ENCODE peak calls at places on chromosomes 3 and 15, in seven cellular contexts. A is GM23248, T is GM23338, D is hepatocyte, P is PC-3, B is HCT116, U is PC-9. C is an unnamed sample.

GRCh38 chr15:63439536-63440264 is 58.1 kb upstream of the CA12 start:
- DNase-seq in A (peak; percentile 76), T (no peak), D (no peak), P (peak; percentile 67), B (no peak), U (no peak), C (no peak)

GRCh38 chr15:86201313-86202008 is 121.8 kb downstream of the AGBL1 start:
- DNase-seq in A (no peak), T (peak; percentile 5), D (no peak), P (no peak), B (no peak), U (no peak), C (no peak)

GRCh38 chr3:165256554-165256953 is 60.4 kb upstream of the SLITRK3 start:
- DNase-seq in A (no peak), T (no peak), D (no peak), P (peak; percentile 31), B (no peak), U (no peak), C (peak; percentile 21)

GRCh38 chr3:39378092-39378491 is 5.1 kb upstream of the SLC25A38 start:
- DNase-seq in A (peak; percentile 43), T (peak; percentile 92), D (peak; percentile 79), P (peak; percentile 78), B (peak; percentile 45), U (no peak), C (peak; percentile 77)

GRCh38 chr15:74228723-74229081 is 7.4 kb upstream of the CCDC33 start:
- DNase-seq in A (no peak), T (peak; percentile 62), D (peak; percentile 51), P (no peak), B (no peak), U (no peak), C (no peak)

GRCh38 chr3:171704002-171704401 is 106.3 kb downstream of the PLD1 start:
- DNase-seq in A (peak; percentile 61), T (peak; percentile 74), D (no peak), P (peak; percentile 76), B (peak; percentile 28), U (no peak), C (peak; percentile 72)

GRCh38 chr3:159762981-159763465 is 225.6 kb upstream of the IL12A start:
- DNase-seq in A (peak; percentile 95), T (peak; percentile 69), D (peak; percentile 79), P (peak; percentile 78), B (no peak), U (peak; percentile 79), C (peak; percentile 19)

GRCh38 chr3:189908646-189909045 is 212.1 kb downstream of the P3H2 start:
- DNase-seq in A (peak; percentile 72), T (no peak), D (no peak), P (peak; percentile 97), B (no peak), U (peak; percentile 77), C (no peak)

GRCh38 chr3:134754768-134755559 is 40.1 kb upstream of the EPHB1 start:
- DNase-seq in A (peak; percentile 70), T (peak; percentile 76), D (peak; percentile 61), P (peak; percentile 61), B (peak; percentile 10), U (no peak), C (peak; percentile 34)

GRCh38 chr15:74312445-74313007 is 54.9 kb downstream of the CYP11A1 start:
- DNase-seq in A (no peak), T (no peak), D (no peak), P (no peak), B (no peak), U (no peak), C (no peak)

GRCh38 chr3:50380375-50381085 is 21.2 kb upstream of the TMEM115 start:
- DNase-seq in A (no peak), T (no peak), D (no peak), P (no peak), B (no peak), U (no peak), C (no peak)

GRCh38 chr3:58035512-58035867 is 27.3 kb downstream of the FLNB start:
- DNase-seq in A (peak; percentile 76), T (no peak), D (no peak), P (no peak), B (no peak), U (no peak), C (no peak)

GRCh38 chr3:58038675-58039302 is 30.6 kb downstream of the FLNB start:
- DNase-seq in A (peak; percentile 29), T (no peak), D (no peak), P (peak; percentile 37), B (no peak), U (no peak), C (no peak)

GRCh38 chr3:58039609-58040008 is 31.4 kb downstream of the FLNB start:
- DNase-seq in A (no peak), T (no peak), D (no peak), P (no peak), B (no peak), U (no peak), C (no peak)

GRCh38 chr3:58036287-58037032 is 28.2 kb downstream of the FLNB start:
- DNase-seq in A (peak; percentile 31), T (peak; percentile 33), D (no peak), P (no peak), B (no peak), U (no peak), C (no peak)

DNA sequence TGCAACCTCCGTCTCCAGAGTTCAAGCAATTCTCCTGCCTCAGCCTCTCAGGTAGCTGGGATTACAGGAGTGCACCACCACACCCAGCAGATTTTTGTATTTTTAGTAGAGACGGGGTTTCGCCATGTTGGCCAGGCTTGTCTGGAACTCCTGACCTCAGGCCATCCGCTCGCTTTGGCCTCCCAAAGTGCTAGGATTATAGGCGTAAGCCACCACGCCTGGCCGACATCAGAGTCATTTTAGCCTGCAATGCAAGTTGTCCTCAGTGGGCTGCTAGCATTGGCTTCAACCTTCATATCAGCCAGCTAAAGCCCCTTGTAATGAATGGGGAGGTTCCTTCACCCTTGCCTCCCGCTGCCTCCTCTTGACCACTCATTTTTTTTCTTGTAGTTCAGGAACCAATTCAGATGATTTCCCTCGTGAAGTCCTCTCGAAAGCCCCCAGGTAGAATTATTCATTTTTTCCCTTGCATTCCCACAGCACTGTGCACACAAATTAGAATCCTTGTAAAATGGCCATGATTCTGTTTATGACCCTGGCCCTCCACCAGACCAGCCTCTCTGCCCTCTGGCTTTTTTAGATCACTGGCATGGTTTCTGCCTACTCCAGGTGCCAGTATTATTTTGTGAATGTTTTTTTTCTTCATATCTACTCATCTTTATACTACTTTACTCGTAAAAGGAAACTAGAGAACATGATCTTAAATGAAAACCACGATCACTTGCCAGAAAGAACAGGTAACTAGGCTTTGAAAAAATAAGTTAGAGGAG is 29.1 kb downstream of the FLNB start:
- DNase-seq in A (no peak), T (no peak), D (no peak), P (no peak), B (no peak), U (no peak), C (no peak)
- H3K79me2 ChIP-seq in A (peaks cover 100% of the 10 kb centered on the region), T (peaks cover 91% of the 10 kb centered on the region), D (peaks cover 99% of the 10 kb centered on the region), P (peaks cover 100% of the 10 kb centered on the region), B (peaks cover 93% of the 10 kb centered on the region), U (peaks cover 100% of the 10 kb centered on the region), C (no peaks in the 10 kb centered on the region)

GRCh38 chr15:71586463-71586862 is 223.9 kb upstream of the NR2E3 start:
- DNase-seq in A (no peak), T (no peak), D (no peak), P (no peak), B (no peak), U (no peak), C (no peak)

GRCh38 chr15:71592186-71592585 is 218.2 kb upstream of the NR2E3 start:
- DNase-seq in A (no peak), T (no peak), D (no peak), P (no peak), B (no peak), U (no peak), C (no peak)

GRCh38 chr15:71585159-71585558 is 225.2 kb upstream of the NR2E3 start:
- DNase-seq in A (no peak), T (no peak), D (no peak), P (no peak), B (no peak), U (no peak), C (no peak)

GRCh38 chr15:71591057-71591456 is 219.3 kb upstream of the NR2E3 start:
- DNase-seq in A (no peak), T (peak; percentile 58), D (no peak), P (peak; percentile 27), B (no peak), U (no peak), C (no peak)

DNA sequence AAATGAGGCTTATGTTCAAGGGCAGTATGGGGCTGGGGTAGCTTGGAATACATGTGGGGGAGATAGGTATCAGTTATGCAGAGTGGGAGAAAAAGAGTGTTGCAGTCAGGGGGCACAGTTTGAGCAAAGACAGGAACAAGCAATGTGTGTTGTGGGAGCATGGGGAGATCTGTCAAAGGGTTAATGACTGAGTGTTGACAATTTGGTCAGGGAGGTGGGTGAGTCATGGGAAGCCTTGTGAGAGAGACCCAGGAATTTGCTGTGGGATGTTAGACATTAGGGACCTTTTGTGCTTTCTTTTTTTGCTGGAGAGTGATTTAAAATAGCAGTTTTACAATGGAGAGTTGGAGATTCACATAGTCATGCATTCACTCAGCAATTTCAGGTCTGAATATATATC is 221.6 kb upstream of the NR2E3 start:
- DNase-seq in A (peak; percentile 58), T (peak; percentile 35), D (no peak), P (peak; percentile 77), B (no peak), U (no peak), C (no peak)
- H3K9me2 ChIP-seq in A (no peaks in the 10 kb centered on the region), T (no peaks in the 10 kb centered on the region), D (no peaks in the 10 kb centered on the region), P (no peaks in the 10 kb centered on the region), B (peaks cover 2% of the 10 kb centered on the region), U (no peaks in the 10 kb centered on the region), C (no peaks in the 10 kb centered on the region)

DNA sequence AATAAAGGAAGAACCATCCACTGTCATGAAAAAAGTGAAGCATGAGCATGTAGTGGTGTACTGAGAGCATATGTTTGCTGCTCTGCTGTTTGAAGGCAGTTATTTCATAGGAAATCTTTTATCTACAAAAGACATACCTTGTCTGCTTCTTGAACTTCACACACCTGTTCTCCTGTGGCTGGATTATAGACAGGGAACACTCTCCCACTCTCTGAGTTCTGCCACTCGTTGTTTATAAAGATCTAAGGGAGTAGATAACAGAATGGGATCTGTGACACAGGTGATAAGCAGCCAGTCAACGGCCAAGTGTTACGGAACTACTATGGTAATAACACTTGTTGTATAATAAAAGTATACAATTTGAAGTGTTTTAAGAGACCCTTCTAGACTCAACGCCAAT is 51.5 kb downstream of the ALDH1A2 start:
- DNase-seq in A (no peak), T (no peak), D (no peak), P (no peak), B (no peak), U (no peak), C (no peak)
- TF ChIP-seq EZH2 in A (no peak), T (no peak), D (no peak), P (no peak), B (no peak), U (no peak), C (no peak)

DNA sequence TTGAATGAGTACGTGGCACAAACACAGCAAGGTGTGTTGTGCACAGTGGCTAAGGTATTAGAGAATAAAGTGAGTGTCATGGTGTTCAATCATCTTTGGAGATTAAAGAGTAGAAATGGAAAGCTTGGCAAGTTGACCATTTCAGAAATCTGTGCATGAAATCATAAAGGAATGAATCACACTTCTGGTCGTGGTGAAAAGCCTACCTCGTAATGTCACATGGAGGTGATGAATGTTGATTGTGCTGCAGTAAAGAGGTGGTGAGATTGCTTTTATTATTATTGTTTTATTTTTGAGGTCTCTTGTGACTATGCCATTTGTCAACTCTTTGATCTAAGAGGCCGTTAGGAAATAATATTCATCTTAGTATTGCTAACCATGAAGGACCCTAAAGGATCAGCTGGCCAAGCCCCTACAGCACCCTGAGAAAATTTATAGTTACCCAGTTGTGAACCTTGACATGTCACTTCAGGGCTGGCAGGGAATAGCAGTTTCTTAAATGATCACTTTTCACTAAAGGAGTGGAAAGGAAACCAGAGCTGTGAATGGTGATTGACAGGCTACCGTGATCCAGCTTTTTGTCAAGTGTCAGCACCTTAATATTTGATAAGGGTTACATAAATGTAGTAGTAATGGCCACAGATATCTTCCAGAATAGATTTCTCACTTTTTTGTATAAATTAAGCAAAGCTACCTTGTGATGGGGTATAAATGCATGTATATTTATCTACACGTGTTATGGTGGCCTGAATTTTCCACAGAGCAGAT is 203.9 kb downstream of the PTPRG start:
- DNase-seq in A (no peak), T (no peak), D (no peak), P (no peak), B (no peak), U (no peak), C (no peak)
- H3K79me2 ChIP-seq in A (peaks cover 18% of the 10 kb centered on the region), T (peaks cover 96% of the 10 kb centered on the region), D (peaks cover 19% of the 10 kb centered on the region), P (no peaks in the 10 kb centered on the region), B (no peaks in the 10 kb centered on the region), U (no peaks in the 10 kb centered on the region), C (peaks cover 9% of the 10 kb centered on the region)

C was measured in MM.1S.